ENCODE peak calls at places on chromosomes 5 and 9, in ten cellular contexts. P is fibroblast of lung; J is left ventricle myocardium inferior; B is neural progenitor cell; T is PC-3; E is CD8-positive, alpha-beta T cell; X is colonic mucosa; N is iPS DF 6.9; D is endodermal cell; H is stomach. R is an unnamed sample.

GRCh38 chr5:77945874-77946273 is 169.7 kb upstream of the TBCA start:
- DNase-seq in H (no peak), N (no peak), D (no peak), T (no peak), P (no peak), J (no peak), E (no peak), B (peak; percentile 30), X (no peak), R (no peak)

GRCh38 chr5:154603978-154604679 is 126.1 kb upstream of the HAND1 start:
- DNase-seq in X (no peak), H (no peak), J (peak; percentile 29), P (peak; percentile 38), N (no peak), E (no peak), D (peak; percentile 76), B (peak; percentile 40), T (peak; percentile 20), R (no peak)

GRCh38 chr9:81108391-81108790 is 581.0 kb downstream of the TLE1 start:
- DNase-seq in X (no peak), T (peak; percentile 83), J (no peak), N (no peak), P (no peak), E (no peak), H (no peak), D (no peak), B (no peak), R (no peak)

GRCh38 chr5:154221371-154221896 is 30.9 kb downstream of the GALNT10 start:
- DNase-seq in X (no peak), H (no peak), N (no peak), D (no peak), E (peak; percentile 37), B (peak; percentile 39), T (peak; percentile 84), P (peak; percentile 74), J (no peak), R (peak; percentile 35)

GRCh38 chr5:135222171-135222681 is 176.8 kb downstream of the MACROH2A1 start:
- DNase-seq in J (no peak), D (peak; percentile 35), N (no peak), B (no peak), T (peak; percentile 76), P (no peak), X (no peak), E (no peak), H (peak; percentile 45), R (no peak)

GRCh38 chr9:36386396-36386795 is 13.7 kb downstream of the RNF38 start:
- DNase-seq in D (no peak), E (no peak), P (no peak), T (peak; percentile 65), H (no peak), X (no peak), N (no peak), B (no peak), J (no peak), R (no peak)

GRCh38 chr5:126490167-126490937 is 67.1 kb downstream of the GRAMD2B start:
- DNase-seq in N (no peak), P (no peak), H (no peak), X (no peak), T (no peak), D (peak; percentile 73), B (peak; percentile 79), J (no peak), E (no peak), R (no peak)

GRCh38 chr5:180367991-180368390 is 14.9 kb upstream of the GFPT2 start:
- DNase-seq in E (no peak), N (no peak), J (no peak), P (no peak), H (no peak), X (no peak), T (no peak), D (no peak), B (no peak), R (no peak)

GRCh38 chr9:72506615-72507014 is 14.8 kb upstream of the TMC1 start:
- DNase-seq in D (no peak), T (no peak), B (no peak), H (no peak), N (no peak), E (no peak), J (no peak), X (no peak), P (no peak), R (no peak)

GRCh38 chr5:111386832-111387162 is 125.5 kb downstream of the STARD4 start:
- DNase-seq in N (no peak), E (no peak), T (no peak), X (no peak), J (no peak), P (no peak), D (no peak), B (no peak), H (no peak), R (no peak)

GRCh38 chr5:172110921-172111873 is 76.8 kb downstream of the STK10 start:
- DNase-seq in H (peak; percentile 69), E (peak; percentile 48), P (peak; percentile 56), X (peak; percentile 55), N (no peak), B (peak; percentile 28), D (peak; percentile 68), J (no peak), T (peak; percentile 39), R (no peak)

GRCh38 chr9:76654575-76654974 is 109.7 kb upstream of the PCA3 start:
- DNase-seq in B (no peak), E (no peak), P (peak; percentile 97), H (no peak), X (no peak), T (peak; percentile 11), N (no peak), J (no peak), D (no peak), R (no peak)

GRCh38 chr9:76655970-76656369 is 108.3 kb upstream of the PCA3 start:
- DNase-seq in T (no peak), D (no peak), B (no peak), E (no peak), P (no peak), X (no peak), J (no peak), N (no peak), H (no peak), R (no peak)

GRCh38 chr9:76655121-76655531 is 109.1 kb upstream of the PCA3 start:
- DNase-seq in H (no peak), X (no peak), B (no peak), D (no peak), E (no peak), P (no peak), T (no peak), N (no peak), J (no peak), R (no peak)

GRCh38 chr9:76652894-76653293 is 111.3 kb upstream of the PCA3 start:
- DNase-seq in X (no peak), J (no peak), T (no peak), E (no peak), N (no peak), D (no peak), B (no peak), P (no peak), H (no peak), R (no peak)

DNA sequence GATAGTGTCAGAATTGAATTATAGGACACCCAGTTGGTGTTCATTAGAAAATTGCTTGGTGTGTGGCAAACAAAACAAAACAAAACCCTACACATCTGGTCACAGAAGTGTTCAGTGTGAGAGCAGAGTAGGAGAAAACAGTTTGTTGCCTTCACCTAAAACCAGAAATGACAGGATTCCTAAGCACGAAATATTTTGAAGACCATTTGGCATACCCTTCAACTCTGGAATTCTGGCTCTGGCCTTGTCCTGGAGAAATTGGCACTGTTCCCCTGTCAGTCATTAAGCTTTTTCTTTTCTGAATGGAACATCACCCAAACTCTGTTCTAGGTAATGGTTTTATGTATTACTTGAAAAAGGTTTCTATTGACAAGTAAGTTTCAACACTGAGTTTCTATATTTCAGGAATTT is 110.2 kb upstream of the PCA3 start:
- DNase-seq in N (no peak), B (no peak), X (no peak), J (no peak), H (no peak), P (no peak), D (no peak), E (no peak), T (no peak), R (no peak)
- H3K4me1 ChIP-seq in N (no peaks in the 10 kb centered on the region), B (peaks cover 13% of the 10 kb centered on the region), X (peaks cover 6% of the 10 kb centered on the region), J (peaks cover 24% of the 10 kb centered on the region), H (peaks cover 82% of the 10 kb centered on the region), P (peaks cover 20% of the 10 kb centered on the region), D (peaks cover 21% of the 10 kb centered on the region), E (peaks cover 7% of the 10 kb centered on the region), T (no peaks in the 10 kb centered on the region), R (no peaks in the 10 kb centered on the region)

DNA sequence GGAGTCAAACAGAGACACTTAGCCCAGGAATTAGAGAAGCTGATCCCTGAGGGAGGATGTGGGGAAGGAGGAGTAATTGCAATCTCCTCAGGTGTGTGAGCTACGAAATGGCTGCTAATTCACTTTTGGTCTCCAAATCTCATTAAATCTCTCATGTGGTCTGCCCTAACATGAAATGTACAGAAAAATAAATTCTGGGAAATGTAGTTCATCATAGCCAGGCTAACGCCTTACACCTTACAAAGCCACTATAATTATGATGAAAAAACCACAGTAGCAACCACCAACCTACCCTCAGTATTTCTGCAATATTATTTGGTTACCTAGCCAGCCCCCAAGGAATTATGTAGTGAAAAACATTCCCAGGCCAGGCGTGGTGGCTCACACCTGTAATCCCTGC is 354.0 kb downstream of the TMEM167A start:
- DNase-seq in H (no peak), E (no peak), X (no peak), T (no peak), P (no peak), J (no peak), N (no peak), B (no peak), D (no peak), R (no peak)
- H3K27ac ChIP-seq in H (no peak overlapping the region), E (no peak overlapping the region), X (no peak overlapping the region), T (no peak overlapping the region), P (no peak overlapping the region), J (no peak overlapping the region), N (no peak overlapping the region), B (no peak overlapping the region), D (no peak overlapping the region), R (no peak overlapping the region)

DNA sequence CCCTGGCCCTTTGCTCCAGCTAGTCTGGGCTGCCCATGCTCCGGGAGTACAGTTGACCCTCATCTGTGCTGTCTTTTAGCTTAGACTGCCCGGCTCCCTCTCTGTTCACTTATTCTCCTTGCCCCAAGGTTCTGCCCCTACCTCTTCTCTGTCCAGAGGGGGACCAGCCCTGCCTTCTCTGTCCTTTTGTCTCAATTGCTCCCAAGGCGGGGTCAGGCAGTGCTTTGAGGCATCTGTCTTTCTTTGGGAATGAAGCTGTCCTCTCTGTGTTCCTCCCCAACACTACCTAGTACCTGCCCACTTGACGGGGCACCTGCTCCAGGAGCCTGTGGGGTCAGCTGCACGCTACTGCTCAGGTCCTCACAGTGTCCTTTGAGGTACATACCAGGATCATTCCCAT is 59.3 kb downstream of the PSD2 start:
- DNase-seq in J (no peak), X (no peak), D (no peak), T (no peak), P (no peak), N (no peak), B (no peak), H (no peak), E (no peak), R (no peak)
- H3K4me3 ChIP-seq in J (no peak overlapping the region), X (no peak overlapping the region), D (no peak overlapping the region), T (no peak overlapping the region), P (no peak overlapping the region), N (no peak overlapping the region), B (no peak overlapping the region), H (no peak overlapping the region), E (no peak overlapping the region), R (no peak overlapping the region)

DNA sequence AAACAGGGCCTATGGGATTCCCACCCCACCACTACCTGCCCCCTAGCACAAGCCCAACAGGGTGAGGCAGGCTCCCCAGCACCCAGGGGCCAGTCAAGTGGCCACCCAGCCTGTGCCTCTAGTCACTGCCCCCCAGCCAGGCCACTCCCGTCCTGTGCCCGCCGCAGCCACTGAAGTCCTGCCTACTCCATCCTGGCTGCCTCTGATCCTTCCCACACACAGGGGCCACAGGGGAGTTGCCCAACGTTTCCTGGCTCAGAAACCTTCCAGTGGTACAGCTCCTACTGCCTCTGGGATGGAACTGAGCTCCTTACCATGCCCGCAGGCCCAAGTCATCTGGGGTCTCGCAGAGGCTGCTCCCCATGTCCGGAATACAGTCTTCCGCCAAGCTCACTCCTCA is 70.2 kb upstream of the STXBP1 start:
- DNase-seq in D (no peak), T (no peak), E (no peak), P (no peak), H (no peak), J (peak; percentile 45), B (no peak), X (no peak), N (no peak), R (no peak)
- H3K4me1 ChIP-seq in D (peaks cover 8% of the 10 kb centered on the region), T (peaks cover 66% of the 10 kb centered on the region), E (no peaks in the 10 kb centered on the region), P (peaks cover 83% of the 10 kb centered on the region), H (peaks cover 100% of the 10 kb centered on the region), J (peaks cover 95% of the 10 kb centered on the region), B (peaks cover 28% of the 10 kb centered on the region), X (peaks cover 15% of the 10 kb centered on the region), N (peaks cover 7% of the 10 kb centered on the region), R (peaks cover 85% of the 10 kb centered on the region)